ENCODE peak calls at places on chromosome 6, in seven cellular contexts. P, U, O, D, V, R and L are unnamed samples.
A peak's percentile ranks its signal among the peaks of the same experiment; 100 is the strongest.

GRCh38 chr6:33885121-33886057 is 81.6 kb upstream of the MLN start:
- DNase-seq in O (no peak), D (no peak), R (peak; percentile 16), P (no peak), V (no peak), U (no peak), L (peak; percentile 5)

GRCh38 chr6:11094411-11094851 is 797 bp downstream of the SMIM13 start:
- DNase-seq in V (peak; percentile 38), P (peak; percentile 67), U (peak; percentile 51), D (peak; percentile 47), R (peak; percentile 18), O (peak; percentile 43), L (peak; percentile 65)

GRCh38 chr6:63351995-63352586 is 32.3 kb upstream of the LGSN start:
- DNase-seq in O (no peak), U (no peak), P (peak; percentile 31), R (peak; percentile 67), V (peak; percentile 80), D (no peak), L (peak; percentile 54)

GRCh38 chr6:1027109-1027794 is 284.6 kb upstream of the FOXQ1 start:
- DNase-seq in O (no peak), P (no peak), D (no peak), V (peak; percentile 94), U (no peak), R (peak; percentile 12), L (no peak)

GRCh38 chr6:79710127-79710526 is 79.0 kb downstream of the SH3BGRL2 start:
- DNase-seq in V (no peak), D (no peak), P (no peak), U (no peak), O (no peak), R (no peak), L (no peak)

GRCh38 chr6:158270389-158271127 is 41.7 kb upstream of the TULP4 start:
- DNase-seq in V (no peak), U (no peak), P (no peak), O (peak; percentile 20), R (no peak), D (no peak), L (no peak)

GRCh38 chr6:7198833-7199800 is 91.4 kb downstream of the RREB1 start:
- DNase-seq in D (no peak), O (no peak), R (no peak), U (no peak), P (no peak), V (no peak), L (no peak)

GRCh38 chr6:158039571-158040050 is 57.9 kb downstream of the SYNJ2 start:
- DNase-seq in O (no peak), R (peak; percentile 68), P (no peak), V (no peak), D (no peak), U (no peak), L (no peak)

GRCh38 chr6:46719099-46719498 is 16.1 kb downstream of the PLA2G7 start:
- DNase-seq in U (no peak), D (no peak), O (no peak), P (no peak), V (peak; percentile 22), R (no peak), L (no peak)

GRCh38 chr6:154514481-154514880 is 4.0 kb upstream of the CNKSR3 start:
- DNase-seq in R (no peak), P (no peak), V (no peak), U (no peak), D (no peak), O (no peak), L (no peak)

GRCh38 chr6:112636650-112637260 is 289.6 kb downstream of the RFPL4B start:
- DNase-seq in O (no peak), V (peak; percentile 47), P (no peak), U (no peak), R (no peak), D (no peak), L (no peak)

GRCh38 chr6:168206681-168207274 is 112.8 kb downstream of the DACT2 start:
- DNase-seq in U (peak; percentile 20), P (no peak), D (no peak), V (no peak), R (no peak), O (no peak), L (no peak)
- H3K9me3 ChIP-seq in U (no peaks in the 10 kb centered on the region), P (no peaks in the 10 kb centered on the region), D (no peaks in the 10 kb centered on the region), V (no peaks in the 10 kb centered on the region), R (no peaks in the 10 kb centered on the region), O (peaks cover 14% of the 10 kb centered on the region), L (no peaks in the 10 kb centered on the region)

GRCh38 chr6:164982389-164982788 is 327.0 kb downstream of the C6orf118 start:
- DNase-seq in V (no peak), U (no peak), O (no peak), D (no peak), R (no peak), P (no peak), L (no peak)
- H3K9me3 ChIP-seq in V (no peaks in the 10 kb centered on the region), U (no peaks in the 10 kb centered on the region), O (peaks cover 3% of the 10 kb centered on the region), D (no peaks in the 10 kb centered on the region), R (no peaks in the 10 kb centered on the region), P (no peaks in the 10 kb centered on the region), L (peaks cover 2% of the 10 kb centered on the region)

GRCh38 chr6:167985911-167986595 is 11.4 kb upstream of the KIF25 start:
- DNase-seq in P (no peak), O (no peak), D (no peak), U (no peak), R (no peak), V (no peak), L (no peak)
- H3K9me3 ChIP-seq in P (no peaks in the 10 kb centered on the region), O (no peaks in the 10 kb centered on the region), D (no peaks in the 10 kb centered on the region), U (no peaks in the 10 kb centered on the region), R (no peaks in the 10 kb centered on the region), V (no peaks in the 10 kb centered on the region), L (no peaks in the 10 kb centered on the region)

GRCh38 chr6:130274007-130274406 is 51.3 kb upstream of the SAMD3 start:
- DNase-seq in O (no peak), P (no peak), D (no peak), V (no peak), U (no peak), R (no peak), L (no peak)

GRCh38 chr6:130282234-130282995 is 59.7 kb upstream of the SAMD3 start:
- DNase-seq in R (no peak), D (no peak), V (peak; percentile 63), O (no peak), P (peak; percentile 29), U (no peak), L (peak; percentile 19)

DNA sequence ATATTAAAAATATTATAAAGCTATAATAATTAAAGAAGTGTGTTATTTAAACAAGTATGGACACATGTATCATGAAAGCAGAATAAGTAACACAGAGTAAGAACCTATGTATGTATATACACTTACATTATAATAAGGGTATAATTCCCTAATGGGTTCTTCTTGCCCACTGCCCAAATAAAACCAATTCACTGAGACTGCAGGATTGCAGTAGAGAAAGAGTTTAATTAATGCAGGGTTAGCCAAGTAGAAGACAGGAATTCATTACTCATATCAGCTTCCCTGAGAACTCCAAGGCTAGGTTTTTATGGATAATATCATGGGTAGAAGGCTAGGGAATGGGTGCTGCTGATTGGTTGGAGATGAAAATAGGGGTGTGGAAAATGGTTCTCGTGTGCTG is 53.8 kb upstream of the SAMD3 start:
- DNase-seq in O (no peak), U (no peak), R (no peak), P (no peak), V (no peak), D (no peak), L (no peak)
- H3K9me3 ChIP-seq in O (peaks cover 44% of the 10 kb centered on the region), U (no peaks in the 10 kb centered on the region), R (no peaks in the 10 kb centered on the region), P (no peaks in the 10 kb centered on the region), V (no peaks in the 10 kb centered on the region), D (peaks cover 2% of the 10 kb centered on the region), L (no peaks in the 10 kb centered on the region)

DNA sequence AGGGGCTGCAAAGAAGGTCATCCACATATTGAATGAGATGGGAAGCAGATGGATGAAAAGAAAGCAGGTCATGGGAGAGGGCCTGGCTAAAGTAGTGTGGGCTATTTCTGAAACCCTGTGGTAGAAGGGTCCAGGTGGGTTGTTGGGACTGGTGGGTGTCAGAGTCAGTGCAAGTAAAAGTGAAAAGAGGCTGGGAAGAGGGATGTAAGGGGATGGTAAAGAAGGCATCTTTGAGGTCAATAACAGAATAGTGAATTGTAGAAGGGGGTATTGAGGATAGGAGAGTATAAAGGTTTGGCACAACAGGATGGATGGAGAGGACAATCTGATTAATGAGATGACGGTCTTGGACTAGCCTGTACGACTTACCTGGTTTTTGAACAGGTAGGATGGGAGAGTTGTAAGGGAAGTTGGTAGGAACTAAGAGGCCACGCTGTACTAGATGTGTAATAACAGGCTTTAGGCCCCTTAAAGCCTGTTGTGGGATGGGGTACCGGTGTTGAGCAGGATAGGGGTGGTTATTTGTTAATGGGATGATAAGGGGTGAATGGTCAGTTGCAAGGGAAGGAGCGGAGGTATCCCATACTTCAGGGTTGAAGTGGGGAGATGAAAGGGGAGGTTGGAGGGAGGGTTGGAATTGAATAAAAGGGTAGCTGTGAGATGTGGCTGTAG is 748.9 kb upstream of the ADGRB3 start:
- DNase-seq in D (no peak), R (no peak), O (no peak), U (no peak), V (no peak), P (no peak), L (no peak)
- H3K9me3 ChIP-seq in D (no peaks in the 10 kb centered on the region), R (no peaks in the 10 kb centered on the region), O (peaks cover 31% of the 10 kb centered on the region), U (no peaks in the 10 kb centered on the region), V (no peaks in the 10 kb centered on the region), P (no peaks in the 10 kb centered on the region), L (peaks cover 4% of the 10 kb centered on the region)

DNA sequence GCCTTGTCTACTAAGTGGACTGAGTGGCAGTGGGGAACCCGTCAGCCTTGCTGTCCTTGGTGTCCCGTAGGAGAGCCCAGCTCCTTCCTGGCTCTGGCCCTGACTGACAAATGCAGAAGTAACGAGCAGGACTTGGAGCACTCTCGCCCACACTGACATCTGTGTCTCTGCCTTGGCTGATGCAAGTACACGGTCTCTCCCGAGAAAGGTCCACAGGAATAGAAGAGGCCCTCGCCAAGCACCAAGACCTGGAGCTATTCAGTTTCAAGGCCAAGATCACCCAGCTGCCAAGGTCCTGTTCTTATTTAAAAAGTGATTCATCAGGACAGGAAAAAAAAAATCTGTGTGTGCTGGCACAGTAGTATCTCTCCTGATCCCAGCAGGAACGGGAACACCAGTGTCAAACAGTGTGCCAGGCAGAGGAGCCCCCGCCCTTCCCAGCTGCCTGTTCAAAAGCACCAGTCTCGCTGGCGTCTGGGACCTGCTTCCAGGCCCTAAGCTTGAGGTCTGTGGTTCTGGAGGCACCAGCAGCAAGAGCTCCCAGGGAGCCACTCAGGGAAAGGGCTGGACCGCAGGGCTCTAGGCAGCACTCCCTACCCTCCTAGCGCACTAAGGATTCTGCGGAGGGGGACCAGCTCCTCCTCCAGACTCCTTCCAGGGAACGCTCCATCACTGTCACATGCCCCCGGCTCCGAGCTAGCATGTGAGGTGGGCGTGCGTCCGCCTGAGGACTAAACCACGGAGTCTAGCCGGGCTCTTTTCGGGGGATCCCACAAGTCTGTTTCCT is 376.9 kb downstream of the RNGTT start:
- DNase-seq in U (no peak), P (no peak), R (no peak), D (no peak), V (no peak), O (no peak), L (no peak)
- H3K9me3 ChIP-seq in U (no peaks in the 10 kb centered on the region), P (no peaks in the 10 kb centered on the region), R (no peaks in the 10 kb centered on the region), D (no peaks in the 10 kb centered on the region), V (no peaks in the 10 kb centered on the region), O (peaks cover 20% of the 10 kb centered on the region), L (no peaks in the 10 kb centered on the region)